ENCODE peak calls at places on chromosomes 16 and 17, in ten cellular contexts. U, M, A, C, Z, V, X, Q, T and I are unnamed samples.
A peak's percentile ranks its signal among the peaks of the same experiment; 100 is the strongest.

GRCh38 chr17:72530409-72530808 is 409.6 kb downstream of the SOX9 start:
- DNase-seq in U (no peak), M (no peak), A (no peak), C (no peak), Z (no peak), V (no peak), X (no peak), Q (no peak), T (no peak), I (no peak)

GRCh38 chr16:89700100-89700648 is 1.3 kb downstream of the SPATA2L start:
- DNase-seq in U (peak; percentile 99), M (peak; percentile 89), A (peak; percentile 99), C (peak; percentile 100), Z (peak; percentile 98), V (peak; percentile 99), X (peak; percentile 94), Q (peak; percentile 91), T (peak; percentile 98), I (peak; percentile 99)

GRCh38 chr17:9817086-9817485 is 4.8 kb downstream of the GSG1L2 start:
- DNase-seq in U (no peak), M (no peak), A (peak; percentile 76), C (no peak), Z (peak; percentile 17), V (no peak), X (no peak), Q (no peak), T (no peak), I (no peak)

GRCh38 chr16:57424599-57424998 is 20.0 kb downstream of the CCL17 start:
- DNase-seq in U (no peak), M (no peak), A (no peak), C (no peak), Z (no peak), V (no peak), X (no peak), Q (no peak), T (no peak), I (no peak)

GRCh38 chr16:31202402-31203385 is at the start of gene PYCARD:
- DNase-seq in U (peak; percentile 38), M (no peak), A (peak; percentile 35), C (peak; percentile 93), Z (peak; percentile 68), V (peak; percentile 23), X (peak; percentile 24), Q (no peak), T (peak; percentile 36), I (peak; percentile 85)

GRCh38 chr16:29876578-29877249 is 13.7 kb upstream of the CDIPT start:
- DNase-seq in U (no peak), M (no peak), A (no peak), C (no peak), Z (peak; percentile 21), V (peak; percentile 51), X (peak; percentile 16), Q (peak; percentile 17), T (no peak), I (no peak)

GRCh38 chr17:77753691-77754265 is 204.7 kb upstream of the TNRC6C start:
- DNase-seq in U (no peak), M (no peak), A (no peak), C (peak; percentile 22), Z (no peak), V (no peak), X (no peak), Q (no peak), T (no peak), I (no peak)

GRCh38 chr17:44084131-44084538 is 13.6 kb downstream of the G6PC3 start:
- DNase-seq in U (no peak), M (no peak), A (no peak), C (no peak), Z (peak; percentile 28), V (no peak), X (no peak), Q (no peak), T (no peak), I (no peak)

GRCh38 chr17:19369107-19369778 is 6.7 kb upstream of the B9D1 start:
- DNase-seq in U (no peak), M (no peak), A (no peak), C (no peak), Z (no peak), V (no peak), X (no peak), Q (no peak), T (no peak), I (peak; percentile 67)

GRCh38 chr16:11708421-11708820 is 34.2 kb downstream of the TXNDC11 start:
- DNase-seq in U (no peak), M (peak; percentile 23), A (no peak), C (no peak), Z (peak; percentile 63), V (no peak), X (no peak), Q (no peak), T (no peak), I (no peak)

GRCh38 chr17:68089881-68090280 is 54.3 kb downstream of the KPNA2 start:
- DNase-seq in U (peak; percentile 89), M (no peak), A (peak; percentile 55), C (no peak), Z (peak; percentile 45), V (peak; percentile 26), X (no peak), Q (no peak), T (no peak), I (no peak)

GRCh38 chr17:55897301-55897700 is 146.4 kb downstream of the PCTP start:
- DNase-seq in U (no peak), M (no peak), A (no peak), C (no peak), Z (no peak), V (no peak), X (no peak), Q (no peak), T (no peak), I (no peak)

GRCh38 chr16:84947022-84947421 is 64.3 kb downstream of the ZDHHC7 start:
- DNase-seq in U (peak; percentile 72), M (no peak), A (no peak), C (peak; percentile 73), Z (no peak), V (no peak), X (no peak), Q (no peak), T (no peak), I (no peak)

GRCh38 chr17:11086623-11087022 is 154.4 kb upstream of the SHISA6 start:
- DNase-seq in U (no peak), M (no peak), A (no peak), C (no peak), Z (no peak), V (no peak), X (no peak), Q (no peak), T (no peak), I (no peak)

GRCh38 chr17:74337834-74338500 is 11.9 kb downstream of the KIF19 start:
- DNase-seq in U (no peak), M (no peak), A (no peak), C (no peak), Z (no peak), V (no peak), X (no peak), Q (no peak), T (no peak), I (no peak)

GRCh38 chr17:35749560-35750412 is 3.3 kb downstream of the GAS2L2 start:
- DNase-seq in U (no peak), M (no peak), A (no peak), C (no peak), Z (peak; percentile 39), V (no peak), X (no peak), Q (no peak), T (no peak), I (no peak)

GRCh38 chr16:28193530-28194423 is 18.0 kb downstream of the XPO6 start:
- DNase-seq in U (no peak), M (peak; percentile 94), A (peak; percentile 59), C (no peak), Z (peak; percentile 96), V (no peak), X (no peak), Q (no peak), T (no peak), I (no peak)

GRCh38 chr17:80774146-80774545 is 217.5 kb upstream of the CHMP6 start:
- DNase-seq in U (no peak), M (no peak), A (no peak), C (no peak), Z (no peak), V (no peak), X (no peak), Q (no peak), T (no peak), I (no peak)

GRCh38 chr17:18005496-18005895 is 32.8 kb downstream of the DRC3 start:
- DNase-seq in U (no peak), M (no peak), A (no peak), C (no peak), Z (no peak), V (no peak), X (no peak), Q (no peak), T (no peak), I (no peak)

GRCh38 chr16:30406911-30407793 is at the start of gene ZNF771:
- DNase-seq in U (peak; percentile 95), M (no peak), A (peak; percentile 90), C (peak; percentile 97), Z (peak; percentile 89), V (peak; percentile 90), X (peak; percentile 90), Q (peak; percentile 88), T (peak; percentile 83), I (peak; percentile 93)

GRCh38 chr17:75487351-75488070 is 27.8 kb downstream of the CASKIN2 start:
- DNase-seq in U (no peak), M (no peak), A (no peak), C (peak; percentile 90), Z (no peak), V (peak; percentile 38), X (peak; percentile 51), Q (peak; percentile 17), T (no peak), I (peak; percentile 48)

GRCh38 chr17:72943826-72944689 is 148.4 kb downstream of the SLC39A11 start:
- DNase-seq in U (no peak), M (no peak), A (peak; percentile 26), C (no peak), Z (no peak), V (no peak), X (no peak), Q (no peak), T (no peak), I (no peak)

GRCh38 chr16:2478273-2478672 is 3.3 kb downstream of the TBC1D24 start:
- DNase-seq in U (no peak), M (no peak), A (no peak), C (no peak), Z (no peak), V (no peak), X (no peak), Q (no peak), T (no peak), I (no peak)